ENCODE peak calls at places on chromosomes 2 and 18, in eight cellular contexts. I, X, P, G, S, U, V and W are unnamed samples.

GRCh38 chr2:224638338-224638823 is 53.2 kb upstream of the CUL3 start:
- DNase-seq in I (no peak), X (peak), P (peak), G (no peak), S (no peak), U (peak), V (peak), W (peak)

GRCh38 chr2:234324151-234324550 is 172.7 kb downstream of the ARL4C start:
- DNase-seq in I (no peak), X (no peak), P (no peak), G (no peak), S (no peak), U (no peak), V (no peak), W (no peak)

GRCh38 chr18:63111549-63112402 is 207.8 kb downstream of the BCL2 start:
- DNase-seq in I (no peak), X (no peak), P (no peak), G (peak), S (no peak), U (no peak), V (no peak), W (peak)

GRCh38 chr2:226609361-226609760 is 190.3 kb downstream of the IRS1 start:
- DNase-seq in I (no peak), X (no peak), P (no peak), G (no peak), S (no peak), U (peak), V (no peak), W (no peak)

GRCh38 chr18:36843199-36843598 is 14.3 kb downstream of the KIAA1328 start:
- DNase-seq in I (no peak), X (no peak), P (no peak), G (no peak), S (no peak), U (no peak), V (no peak), W (no peak)

GRCh38 chr2:75429036-75429435 is 131.7 kb downstream of the EVA1A start:
- DNase-seq in I (no peak), X (no peak), P (no peak), G (no peak), S (no peak), U (no peak), V (no peak), W (peak)

GRCh38 chr2:187586091-187586632 is 31.9 kb upstream of the TFPI start:
- DNase-seq in I (no peak), X (no peak), P (no peak), G (no peak), S (no peak), U (peak), V (no peak), W (peak)

GRCh38 chr2:109260886-109261700 is 132.1 kb downstream of the SH3RF3 start:
- DNase-seq in I (peak), X (peak), P (no peak), G (peak), S (peak), U (no peak), V (no peak), W (peak)

GRCh38 chr2:181605889-181606837 is 50.7 kb downstream of the CERKL start:
- DNase-seq in I (no peak), X (no peak), P (no peak), G (no peak), S (no peak), U (no peak), V (no peak), W (no peak)

GRCh38 chr2:128145651-128146050 is 54.7 kb downstream of the UGGT1 start:
- DNase-seq in I (no peak), X (no peak), P (no peak), G (no peak), S (no peak), U (no peak), V (no peak), W (no peak)

GRCh38 chr2:178195390-178196166 is 1.3 kb downstream of the OSBPL6 start:
- DNase-seq in I (no peak), X (no peak), P (no peak), G (peak), S (no peak), U (no peak), V (peak), W (no peak)

GRCh38 chr18:27969206-27969605 is 207.7 kb downstream of the CDH2 start:
- DNase-seq in I (no peak), X (no peak), P (no peak), G (no peak), S (no peak), U (no peak), V (no peak), W (no peak)

GRCh38 chr2:186980787-186981550 is 132.0 kb upstream of the ZSWIM2 start:
- DNase-seq in I (no peak), X (no peak), P (no peak), G (no peak), S (no peak), U (no peak), V (no peak), W (no peak)

GRCh38 chr2:54603357-54603756 is 120.1 kb upstream of the EML6 start:
- DNase-seq in I (no peak), X (no peak), P (no peak), G (no peak), S (no peak), U (no peak), V (no peak), W (no peak)

GRCh38 chr18:55968550-55968949 is 380.6 kb upstream of the TCF4 start:
- DNase-seq in I (no peak), X (no peak), P (no peak), G (no peak), S (no peak), U (no peak), V (no peak), W (no peak)